ENCODE peak calls at places on chromosome 2, in five cellular contexts. Z is stimulated activated naive CD4-positive, alpha-beta T cell; W is ovary; T is A172; B is HuH-7.5. V is an unnamed sample.

GRCh38 chr2:10188211-10188610 is 65.7 kb downstream of the RRM2 start:
- DNase-seq in W (no peak), T (no peak), B (peak; percentile 41), Z (no peak), V (no peak)

GRCh38 chr2:10241641-10242430 is 60.9 kb upstream of the HPCAL1 start:
- DNase-seq in T (no peak), B (no peak), Z (no peak), W (no peak), V (no peak)

GRCh38 chr2:30358822-30359221 is 88.2 kb upstream of the LCLAT1 start:
- DNase-seq in W (no peak), B (no peak), T (no peak), Z (no peak), V (no peak)

GRCh38 chr2:212723226-212723625 is 184.6 kb upstream of the ERBB4 start:
- DNase-seq in Z (no peak), B (no peak), T (no peak), W (no peak), V (no peak)

GRCh38 chr2:59745085-59745484 is 808.4 kb downstream of the BCL11A start:
- DNase-seq in W (no peak), Z (no peak), T (no peak), B (no peak), V (no peak)

GRCh38 chr2:119730598-119731278 is 29.0 kb upstream of the PTPN4 start:
- DNase-seq in T (no peak), W (no peak), B (no peak), Z (no peak), V (no peak)

GRCh38 chr2:168182850-168183249 is 64.5 kb downstream of the STK39 start:
- DNase-seq in B (no peak), T (no peak), W (no peak), Z (no peak), V (no peak)

GRCh38 chr2:217610411-217610814 is 392.4 kb downstream of the TNS1 start:
- DNase-seq in T (no peak), W (no peak), B (no peak), Z (peak; percentile 42), V (peak; percentile 3)

GRCh38 chr2:9168851-9169250 is 37.8 kb upstream of the ASAP2 start:
- DNase-seq in B (no peak), T (no peak), W (no peak), Z (no peak), V (no peak)

GRCh38 chr2:215377283-215377682 is 58.6 kb downstream of the FN1 start:
- DNase-seq in T (no peak), Z (no peak), W (no peak), B (no peak), V (no peak)

V was measured in dermis microvascular lymphatic vessel endothelial cell.